ENCODE peak calls at places on chromosomes 5 and 9, in five cellular contexts. W is upper lobe of left lung, U is GM12878, S is A549, C is K562. K is an unnamed sample.

GRCh38 chr9:107422189-107422802 is 67.3 kb downstream of the KLF4 start:
- ATAC-seq in U (peak), W (peak), C (peak), S (peak), K (peak)

GRCh38 chr5:151595411-151595826 is 4.3 kb upstream of the FAT2 start:
- ATAC-seq in S (no peak), U (no peak), C (no peak), W (no peak), K (no peak)

GRCh38 chr5:62418462-62419076 is 6.0 kb downstream of the IPO11 start:
- ATAC-seq in S (no peak), W (no peak), C (peak), U (no peak), K (no peak)

GRCh38 chr5:117204404-117204803 is 629.8 kb upstream of the SEMA6A start:
- ATAC-seq in U (no peak), C (no peak), W (no peak), S (no peak), K (no peak)

GRCh38 chr5:150598821-150599273 is 41.6 kb upstream of the SYNPO start:
- ATAC-seq in S (no peak), C (no peak), W (no peak), U (no peak), K (no peak)

GRCh38 chr9:126587187-126588185 is 26.2 kb upstream of the LMX1B start:
- ATAC-seq in S (no peak), W (peak), U (no peak), C (no peak), K (peak)

GRCh38 chr9:20558609-20559016 is 63.7 kb downstream of the MLLT3 start:
- ATAC-seq in S (peak), C (no peak), U (peak), W (peak), K (no peak)

GRCh38 chr9:133950206-133950915 is 41.8 kb downstream of the VAV2 start:
- ATAC-seq in S (no peak), W (peak), C (peak), U (no peak), K (peak)

GRCh38 chr5:175572922-175573321 is 84.9 kb upstream of the HRH2 start:
- ATAC-seq in W (no peak), U (no peak), S (no peak), C (no peak), K (no peak)

GRCh38 chr9:117825609-117826347 is 121.6 kb downstream of the TLR4 start:
- ATAC-seq in C (no peak), S (no peak), W (peak), U (peak), K (no peak)

GRCh38 chr5:96572864-96573512 is 89.2 kb upstream of the CAST start:
- ATAC-seq in U (peak), C (peak), W (no peak), S (peak), K (no peak)

GRCh38 chr5:74816875-74817274 is 49.3 kb downstream of the FAM169A start:
- ATAC-seq in C (no peak), U (no peak), S (no peak), W (no peak), K (no peak)

GRCh38 chr9:91516781-91517180 is 93.1 kb upstream of the NFIL3 start:
- ATAC-seq in U (no peak), S (no peak), C (no peak), W (no peak), K (no peak)

GRCh38 chr9:113397077-113397696 is 3.9 kb downstream of the ALAD start:
- ATAC-seq in U (no peak), S (no peak), W (no peak), C (peak), K (no peak)

GRCh38 chr9:104980039-104980654 is 52.2 kb upstream of the ABCA1 start:
- ATAC-seq in C (no peak), W (no peak), S (no peak), U (no peak), K (no peak)

GRCh38 chr5:135295852-135296251 is 103.2 kb downstream of the MACROH2A1 start:
- ATAC-seq in W (no peak), C (no peak), U (no peak), S (no peak), K (no peak)

GRCh38 chr5:149628846-149629388 is 47.6 kb downstream of the ARHGEF37 start:
- ATAC-seq in W (no peak), U (no peak), C (no peak), S (no peak), K (no peak)

GRCh38 chr5:153896117-153896516 is 142.6 kb downstream of the FAM114A2 start:
- ATAC-seq in S (no peak), U (no peak), C (no peak), W (no peak), K (no peak)

GRCh38 chr9:99855467-99856176 is 33.9 kb downstream of the NR4A3 start:
- ATAC-seq in S (no peak), W (no peak), C (peak), U (no peak), K (no peak)

DNA sequence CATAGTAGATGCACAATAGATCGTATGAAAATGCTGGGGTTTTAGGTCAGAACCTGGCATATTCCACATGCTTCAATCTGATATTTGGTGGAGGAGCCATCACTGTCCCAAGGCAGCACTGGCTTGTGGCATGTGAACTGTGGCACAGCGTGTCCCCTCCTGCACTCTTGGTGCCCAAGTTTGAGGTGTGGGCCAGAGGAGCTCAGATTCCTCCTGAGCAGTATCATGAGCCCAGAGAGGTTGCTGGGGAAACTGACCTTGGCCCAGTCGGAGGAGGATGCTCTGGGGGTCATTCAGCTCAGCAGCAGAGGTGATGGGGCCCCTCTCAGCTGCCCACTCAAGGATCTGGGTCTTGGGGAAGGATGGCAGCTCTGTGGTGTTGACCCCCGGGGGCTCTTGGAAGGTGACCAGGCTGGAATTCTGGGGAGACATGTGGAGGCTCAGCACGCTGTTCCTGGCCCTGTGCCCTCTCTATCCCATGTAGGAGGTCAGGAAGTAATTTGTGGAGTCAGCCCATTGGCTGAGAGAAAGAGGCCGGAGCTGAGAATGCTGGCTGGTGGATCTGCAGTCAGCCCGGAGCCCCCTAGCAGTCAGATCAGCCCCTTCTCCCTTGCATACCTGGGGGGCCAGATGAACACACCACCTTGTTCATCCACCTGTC is 23.7 kb downstream of the FPGS start:
- ATAC-seq in W (no peak), S (no peak), C (no peak), U (no peak), K (no peak)
- TF ChIP-seq POLR2A in W (no peak), S (no peak), C (no peak), U (no peak), K (no peak)

GRCh38 chr9:88604836-88605499 is 70.0 kb downstream of the NXNL2 start:
- ATAC-seq in C (no peak), S (no peak), W (no peak), U (no peak), K (peak)
- TF ChIP-seq EP300 in C (no peak), S (no peak), W (no peak), U (no peak), K (peak)

GRCh38 chr5:179055436-179055835 is 4.7 kb upstream of the ZNF354C start:
- ATAC-seq in W (no peak), S (no peak), U (no peak), C (no peak), K (no peak)

GRCh38 chr5:179061025-179061424 is 852 bp downstream of the ZNF354C start:
- ATAC-seq in W (no peak), S (no peak), C (no peak), U (no peak), K (no peak)

GRCh38 chr5:179065703-179066102 is 5.5 kb downstream of the ZNF354C start:
- ATAC-seq in C (no peak), U (no peak), W (no peak), S (no peak), K (no peak)

GRCh38 chr5:179054876-179055275 is 5.3 kb upstream of the ZNF354C start:
- ATAC-seq in W (no peak), S (no peak), U (no peak), C (no peak), K (no peak)

DNA sequence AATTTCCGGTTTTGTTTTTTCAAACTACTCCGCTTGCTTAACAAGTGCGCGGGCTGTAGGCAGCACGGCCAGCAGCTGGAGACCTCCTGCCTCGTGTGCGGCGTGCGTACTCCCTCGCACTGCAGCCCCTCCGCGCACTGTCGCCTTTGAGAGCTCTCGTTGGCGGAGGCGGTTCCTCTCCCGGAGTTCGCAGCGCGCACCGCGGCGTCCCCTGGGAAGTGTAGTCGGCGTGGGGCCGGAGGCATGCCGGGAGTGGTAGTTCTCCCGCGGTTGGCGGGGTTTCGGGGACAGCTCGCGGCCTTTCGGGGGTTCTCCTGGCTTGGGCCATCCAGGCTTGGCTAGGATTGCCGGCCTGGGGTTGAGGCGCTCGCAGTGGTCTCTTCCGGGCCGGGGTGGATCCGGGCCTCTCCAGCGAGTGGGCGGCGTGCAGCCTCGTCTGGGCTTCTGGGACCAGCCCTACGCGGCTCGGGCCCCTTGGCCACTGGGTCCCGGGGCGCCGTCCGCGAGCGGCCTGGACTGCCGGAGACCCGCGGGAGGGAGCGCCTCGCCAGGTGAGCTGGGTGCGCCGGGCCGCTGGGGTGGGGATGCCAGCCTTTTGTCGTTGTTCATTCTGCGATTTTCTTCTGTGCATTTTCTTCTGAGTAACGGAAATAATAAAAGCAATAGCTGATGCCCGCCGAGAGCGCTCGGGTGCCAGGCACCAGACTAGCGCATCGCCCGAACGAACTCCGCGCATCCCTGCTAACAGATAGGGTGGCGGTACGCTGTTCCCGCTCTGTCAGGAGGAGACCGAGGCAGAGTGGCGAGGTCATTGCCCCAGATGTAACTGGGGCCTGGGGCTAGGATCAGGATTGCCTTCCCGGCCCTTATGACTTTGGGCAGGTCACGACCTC is at the start of gene ZNF354C:
- ATAC-seq in C (peak), S (peak), U (no peak), W (peak), K (peak)
- TF ChIP-seq POLR2A in C (no peak), S (peak), U (no peak), W (no peak), K (peak)

GRCh38 chr5:51201024-51201423 is 182.2 kb upstream of the ISL1 start:
- ATAC-seq in C (no peak), U (no peak), S (no peak), W (no peak), K (no peak)

GRCh38 chr5:51203598-51203997 is 179.7 kb upstream of the ISL1 start:
- ATAC-seq in C (no peak), S (no peak), U (peak), W (no peak), K (no peak)

GRCh38 chr5:51201708-51202107 is 181.5 kb upstream of the ISL1 start:
- ATAC-seq in S (no peak), U (no peak), C (no peak), W (no peak), K (no peak)

GRCh38 chr5:51202161-51202560 is 181.1 kb upstream of the ISL1 start:
- ATAC-seq in U (no peak), C (no peak), W (no peak), S (no peak), K (no peak)
- TF ChIP-seq EP300 in U (no peak), C (no peak), W (no peak), S (no peak), K (no peak)

DNA sequence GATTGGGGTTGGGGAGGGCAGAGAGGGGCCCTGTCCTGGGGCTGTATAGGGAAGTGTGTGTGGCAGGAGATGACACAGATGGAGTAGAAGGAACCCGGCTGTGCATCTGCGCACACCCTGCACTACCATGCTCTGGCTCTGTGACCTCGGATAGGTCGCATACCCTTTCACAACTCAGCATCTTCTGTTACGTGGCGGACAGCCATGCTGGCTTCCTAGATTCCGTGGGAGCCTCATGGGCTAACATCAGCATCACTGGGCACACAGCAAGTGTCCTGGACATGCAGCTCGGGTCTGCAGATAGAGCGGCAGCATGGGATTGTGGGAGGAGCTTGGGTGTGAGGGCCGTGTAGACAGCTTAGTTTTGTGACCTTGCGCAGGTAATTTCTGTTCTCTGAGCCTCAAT is 9.2 kb downstream of the ARPC5L start:
- ATAC-seq in U (peak), S (no peak), C (no peak), W (no peak), K (no peak)
- TF ChIP-seq POLR2A in U (peak), S (no peak), C (no peak), W (no peak), K (no peak)

GRCh38 chr9:30534458-30534857 is 1850.0 kb upstream of the ACO1 start:
- ATAC-seq in U (no peak), W (no peak), C (no peak), S (no peak), K (no peak)
- TF ChIP-seq EP300 in U (no peak), W (no peak), C (no peak), S (no peak), K (no peak)

GRCh38 chr9:132943677-132944293 is 631 bp downstream of the TSC1 start:
- ATAC-seq in W (no peak), C (peak), U (peak), S (no peak), K (no peak)
- TF ChIP-seq POLR2A in W (no peak), C (no peak), U (no peak), S (no peak), K (no peak)

GRCh38 chr5:60520451-60521210 is 179.3 kb downstream of the DEPDC1B start:
- ATAC-seq in U (no peak), W (no peak), S (no peak), C (no peak), K (no peak)
- TF ChIP-seq EP300 in U (no peak), W (no peak), S (no peak), C (no peak), K (no peak)

GRCh38 chr5:154937718-154938466 is at the start of gene GEMIN5:
- ATAC-seq in W (peak), C (peak), S (peak), U (peak), K (peak)
- TF ChIP-seq POLR2A in W (no peak), C (peak), S (peak), U (peak), K (no peak)

GRCh38 chr9:124297553-124297905 is 39.8 kb downstream of the NEK6 start:
- ATAC-seq in W (peak), S (peak), U (no peak), C (no peak), K (peak)

GRCh38 chr9:124300312-124300711 is 42.6 kb downstream of the NEK6 start:
- ATAC-seq in U (no peak), S (no peak), W (peak), C (no peak), K (no peak)

GRCh38 chr9:124299519-124300090 is 41.9 kb downstream of the NEK6 start:
- ATAC-seq in W (no peak), S (no peak), U (no peak), C (no peak), K (no peak)

GRCh38 chr9:124297915-124298645 is 40.3 kb downstream of the NEK6 start:
- ATAC-seq in C (no peak), S (no peak), W (no peak), U (peak), K (no peak)

GRCh38 chr9:124298646-124299235 is 41.0 kb downstream of the NEK6 start:
- ATAC-seq in S (no peak), C (no peak), U (no peak), W (no peak), K (no peak)
- TF ChIP-seq EP300 in S (no peak), C (no peak), U (no peak), W (no peak), K (no peak)